ENCODE peak calls at places on chromosomes 6 and 20, in six cellular contexts. One of them, this sample, is unnamed.

GRCh38 chr20:19860742-19861141 is 102.7 kb downstream of the RIN2 start:
- DNase-seq in transverse colon: no peak
- DNase-seq in HCT116: no peak
- DNase-seq in prostate gland: no peak
- DNase-seq in upper lobe of left lung: no peak
- DNase-seq in stomach: no peak
- DNase-seq in this sample: no peak

GRCh38 chr20:50039706-50040431 is 57.1 kb downstream of the SNAI1 start:
- DNase-seq in transverse colon: no peak
- DNase-seq in HCT116: no peak
- DNase-seq in prostate gland: no peak
- DNase-seq in upper lobe of left lung: no peak
- DNase-seq in stomach: no peak
- DNase-seq in this sample: no peak

GRCh38 chr6:112802154-112802553 is 455.0 kb downstream of the RFPL4B start:
- DNase-seq in transverse colon: no peak
- DNase-seq in HCT116: no peak
- DNase-seq in prostate gland: no peak
- DNase-seq in upper lobe of left lung: no peak
- DNase-seq in stomach: no peak
- DNase-seq in this sample: no peak

GRCh38 chr6:8556370-8557018 is 121.1 kb upstream of the SLC35B3 start:
- DNase-seq in transverse colon: no peak
- DNase-seq in HCT116: peak; percentile 16
- DNase-seq in prostate gland: no peak
- DNase-seq in upper lobe of left lung: no peak
- DNase-seq in stomach: no peak
- DNase-seq in this sample: no peak

GRCh38 chr6:168686339-168686738 is 245.4 kb downstream of the SMOC2 start:
- DNase-seq in transverse colon: no peak
- DNase-seq in HCT116: no peak
- DNase-seq in prostate gland: no peak
- DNase-seq in upper lobe of left lung: no peak
- DNase-seq in stomach: no peak
- DNase-seq in this sample: no peak

GRCh38 chr6:149081281-149081680 is 236.2 kb upstream of the TAB2 start:
- DNase-seq in transverse colon: no peak
- DNase-seq in HCT116: no peak
- DNase-seq in prostate gland: no peak
- DNase-seq in upper lobe of left lung: no peak
- DNase-seq in stomach: no peak
- DNase-seq in this sample: no peak

GRCh38 chr6:156782691-156783320 is 5.6 kb downstream of the ARID1B start:
- DNase-seq in transverse colon: no peak
- DNase-seq in HCT116: no peak
- DNase-seq in prostate gland: no peak
- DNase-seq in upper lobe of left lung: no peak
- DNase-seq in stomach: no peak
- DNase-seq in this sample: no peak

GRCh38 chr6:15496345-15497131 is 166.3 kb downstream of the DTNBP1 start:
- DNase-seq in transverse colon: peak; percentile 6
- DNase-seq in HCT116: no peak
- DNase-seq in prostate gland: no peak
- DNase-seq in upper lobe of left lung: peak; percentile 73
- DNase-seq in stomach: no peak
- DNase-seq in this sample: no peak

GRCh38 chr6:41626917-41627316 is 11.4 kb upstream of the MDFI start:
- DNase-seq in transverse colon: no peak
- DNase-seq in HCT116: no peak
- DNase-seq in prostate gland: no peak
- DNase-seq in upper lobe of left lung: no peak
- DNase-seq in stomach: no peak
- DNase-seq in this sample: no peak

GRCh38 chr20:43043887-43044286 is 145.8 kb downstream of the PTPRT start:
- DNase-seq in transverse colon: no peak
- DNase-seq in HCT116: no peak
- DNase-seq in prostate gland: no peak
- DNase-seq in upper lobe of left lung: no peak
- DNase-seq in stomach: no peak
- DNase-seq in this sample: no peak

GRCh38 chr6:33082702-33083101 is 6.9 kb downstream of the HLA-DPB1 start:
- DNase-seq in transverse colon: peak; percentile 35
- DNase-seq in HCT116: peak; percentile 24
- DNase-seq in prostate gland: no peak
- DNase-seq in upper lobe of left lung: no peak
- DNase-seq in stomach: peak; percentile 62
- DNase-seq in this sample: no peak

GRCh38 chr20:53488779-53489272 is 104.8 kb downstream of the ZNF217 start:
- DNase-seq in transverse colon: no peak
- DNase-seq in HCT116: no peak
- DNase-seq in prostate gland: no peak
- DNase-seq in upper lobe of left lung: no peak
- DNase-seq in stomach: no peak
- DNase-seq in this sample: no peak

GRCh38 chr6:81792826-81793225 is 40.3 kb upstream of the TENT5A start:
- DNase-seq in transverse colon: no peak
- DNase-seq in HCT116: no peak
- DNase-seq in prostate gland: no peak
- DNase-seq in upper lobe of left lung: no peak
- DNase-seq in stomach: no peak
- DNase-seq in this sample: no peak

GRCh38 chr6:34316442-34317171 is 67.8 kb upstream of the SMIM29 start:
- DNase-seq in transverse colon: no peak
- DNase-seq in HCT116: no peak
- DNase-seq in prostate gland: no peak
- DNase-seq in upper lobe of left lung: no peak
- DNase-seq in stomach: no peak
- DNase-seq in this sample: no peak

GRCh38 chr6:71349395-71349794 is 60.8 kb downstream of the OGFRL1 start:
- DNase-seq in transverse colon: no peak
- DNase-seq in HCT116: peak; percentile 16
- DNase-seq in prostate gland: no peak
- DNase-seq in upper lobe of left lung: no peak
- DNase-seq in stomach: no peak
- DNase-seq in this sample: no peak

GRCh38 chr6:163356324-163356723 is 58.2 kb upstream of the QKI start:
- DNase-seq in transverse colon: no peak
- DNase-seq in HCT116: no peak
- DNase-seq in prostate gland: no peak
- DNase-seq in upper lobe of left lung: peak; percentile 77
- DNase-seq in stomach: no peak
- DNase-seq in this sample: no peak

GRCh38 chr20:64055893-64056638 is 6.6 kb upstream of the SOX18 start:
- DNase-seq in transverse colon: no peak
- DNase-seq in HCT116: no peak
- DNase-seq in prostate gland: no peak
- DNase-seq in upper lobe of left lung: no peak
- DNase-seq in stomach: no peak
- DNase-seq in this sample: no peak

GRCh38 chr20:64055396-64055892 is 6.0 kb upstream of the SOX18 start:
- DNase-seq in transverse colon: no peak
- DNase-seq in HCT116: no peak
- DNase-seq in prostate gland: no peak
- DNase-seq in upper lobe of left lung: no peak
- DNase-seq in stomach: no peak
- DNase-seq in this sample: no peak

GRCh38 chr20:64052987-64053840 is 3.8 kb upstream of the SOX18 start:
- DNase-seq in transverse colon: no peak
- DNase-seq in HCT116: no peak
- DNase-seq in prostate gland: no peak
- DNase-seq in upper lobe of left lung: no peak
- DNase-seq in stomach: no peak
- DNase-seq in this sample: no peak

GRCh38 chr20:64052326-64052722 is 2.9 kb upstream of the SOX18 start:
- DNase-seq in transverse colon: no peak
- DNase-seq in HCT116: no peak
- DNase-seq in prostate gland: no peak
- DNase-seq in upper lobe of left lung: peak; percentile 67
- DNase-seq in stomach: no peak
- DNase-seq in this sample: no peak

DNA sequence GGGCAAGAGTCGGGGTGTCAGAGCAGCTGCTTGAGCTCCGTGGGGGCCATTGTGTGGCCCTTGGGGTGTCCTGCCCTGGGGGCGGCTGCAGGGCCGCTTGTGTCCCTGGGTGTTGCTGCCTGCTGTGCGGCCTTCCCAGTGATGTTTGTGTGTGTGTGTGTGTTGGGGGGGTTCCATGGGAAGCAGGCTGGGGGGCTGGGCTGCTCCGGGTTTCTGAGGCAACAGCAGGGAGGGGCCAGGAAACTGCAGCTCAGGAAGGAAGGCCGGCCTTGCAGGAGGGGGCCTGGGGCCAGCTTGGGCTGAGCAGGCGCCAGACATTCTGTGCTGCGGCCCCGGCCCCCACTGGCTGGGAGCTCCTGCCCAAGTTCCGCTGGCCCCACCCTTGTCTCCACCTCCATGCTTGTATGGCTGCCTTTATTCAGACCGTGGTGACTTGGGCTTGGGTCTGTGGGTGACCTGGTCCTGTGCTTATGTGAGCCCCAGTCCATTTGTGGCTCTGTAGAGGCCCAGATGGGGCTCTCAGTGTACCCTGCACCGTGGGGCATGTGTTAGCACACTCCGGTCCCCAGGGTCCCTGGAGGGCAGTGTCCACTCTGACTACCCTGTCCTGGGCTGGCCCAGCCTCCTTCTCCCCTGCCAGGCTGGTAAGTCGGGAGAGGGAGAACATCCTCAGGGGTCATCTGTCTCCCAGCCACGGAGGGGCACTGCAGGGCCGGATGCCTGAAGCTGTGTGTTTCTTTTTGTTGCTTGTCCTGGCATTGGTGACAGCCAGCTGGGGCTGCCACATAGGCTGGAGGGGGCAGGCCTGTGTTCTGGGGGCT is 4.6 kb upstream of the SOX18 start:
- DNase-seq in transverse colon: no peak
- DNase-seq in HCT116: peak; percentile 29
- DNase-seq in prostate gland: no peak
- DNase-seq in upper lobe of left lung: no peak
- DNase-seq in stomach: no peak
- DNase-seq in this sample: no peak
- TF ChIP-seq POLR2AphosphoS5 in transverse colon: no peak
- TF ChIP-seq POLR2AphosphoS5 in HCT116: no peak
- TF ChIP-seq POLR2AphosphoS5 in prostate gland: no peak
- TF ChIP-seq POLR2AphosphoS5 in upper lobe of left lung: peak; percentile 44
- TF ChIP-seq POLR2AphosphoS5 in stomach: no peak
- TF ChIP-seq POLR2AphosphoS5 in this sample: no peak

GRCh38 chr20:10916312-10916711 is 242.5 kb upstream of the JAG1 start:
- DNase-seq in transverse colon: no peak
- DNase-seq in HCT116: no peak
- DNase-seq in prostate gland: no peak
- DNase-seq in upper lobe of left lung: no peak
- DNase-seq in stomach: no peak
- DNase-seq in this sample: no peak

GRCh38 chr20:10909803-10910202 is 236.0 kb upstream of the JAG1 start:
- DNase-seq in transverse colon: no peak
- DNase-seq in HCT116: no peak
- DNase-seq in prostate gland: no peak
- DNase-seq in upper lobe of left lung: no peak
- DNase-seq in stomach: no peak
- DNase-seq in this sample: no peak

GRCh38 chr20:10915815-10916214 is 242.0 kb upstream of the JAG1 start:
- DNase-seq in transverse colon: no peak
- DNase-seq in HCT116: no peak
- DNase-seq in prostate gland: no peak
- DNase-seq in upper lobe of left lung: no peak
- DNase-seq in stomach: no peak
- DNase-seq in this sample: no peak

GRCh38 chr20:10906830-10907229 is 233.0 kb upstream of the JAG1 start:
- DNase-seq in transverse colon: no peak
- DNase-seq in HCT116: no peak
- DNase-seq in prostate gland: no peak
- DNase-seq in upper lobe of left lung: no peak
- DNase-seq in stomach: no peak
- DNase-seq in this sample: no peak

GRCh38 chr20:10910535-10911239 is 236.9 kb upstream of the JAG1 start:
- DNase-seq in transverse colon: no peak
- DNase-seq in HCT116: no peak
- DNase-seq in prostate gland: no peak
- DNase-seq in upper lobe of left lung: no peak
- DNase-seq in stomach: no peak
- DNase-seq in this sample: no peak
- TF ChIP-seq POLR2A in transverse colon: no peak
- TF ChIP-seq POLR2A in HCT116: no peak
- TF ChIP-seq POLR2A in prostate gland: no peak
- TF ChIP-seq POLR2A in upper lobe of left lung: no peak
- TF ChIP-seq POLR2A in stomach: no peak
- TF ChIP-seq POLR2A in this sample: no peak

DNA sequence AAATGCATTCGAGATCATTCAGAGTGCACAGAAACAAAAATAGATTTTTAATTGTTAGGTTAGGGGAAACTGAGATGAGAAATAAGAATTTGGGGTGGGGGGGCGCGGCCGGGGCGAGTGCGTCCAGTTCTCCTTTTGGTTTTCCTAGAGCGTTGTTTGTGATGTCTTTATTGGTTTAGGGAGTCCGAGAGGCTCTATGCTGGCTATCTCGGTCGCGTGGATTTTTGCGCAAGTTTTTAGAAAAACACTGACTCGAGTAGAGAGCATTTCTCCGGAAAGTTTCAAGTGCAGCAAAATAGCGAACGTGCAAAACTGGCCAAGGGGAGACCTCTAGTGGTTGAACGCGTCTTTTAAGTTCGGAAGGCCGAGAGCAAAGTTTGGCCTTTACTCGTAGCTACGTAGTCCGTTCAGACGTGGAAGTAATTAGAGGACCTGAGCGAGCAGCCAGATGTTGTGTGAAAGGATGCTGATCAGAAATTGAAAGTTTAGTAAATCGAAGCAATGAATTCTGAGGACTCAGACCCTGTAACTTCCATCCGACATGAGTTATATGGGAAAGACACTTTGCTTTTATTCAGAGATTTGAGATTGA is 2.6 kb downstream of the L3MBTL3 start:
- DNase-seq in transverse colon: peak; percentile 87
- DNase-seq in HCT116: peak; percentile 85
- DNase-seq in prostate gland: peak; percentile 84
- DNase-seq in upper lobe of left lung: peak; percentile 77
- DNase-seq in stomach: peak; percentile 79
- DNase-seq in this sample: peak; percentile 33
- TF ChIP-seq POLR2AphosphoS5 in transverse colon: peak; percentile 11
- TF ChIP-seq POLR2AphosphoS5 in HCT116: no peak
- TF ChIP-seq POLR2AphosphoS5 in prostate gland: peak; percentile 62
- TF ChIP-seq POLR2AphosphoS5 in upper lobe of left lung: no peak
- TF ChIP-seq POLR2AphosphoS5 in stomach: peak; percentile 45
- TF ChIP-seq POLR2AphosphoS5 in this sample: no peak

DNA sequence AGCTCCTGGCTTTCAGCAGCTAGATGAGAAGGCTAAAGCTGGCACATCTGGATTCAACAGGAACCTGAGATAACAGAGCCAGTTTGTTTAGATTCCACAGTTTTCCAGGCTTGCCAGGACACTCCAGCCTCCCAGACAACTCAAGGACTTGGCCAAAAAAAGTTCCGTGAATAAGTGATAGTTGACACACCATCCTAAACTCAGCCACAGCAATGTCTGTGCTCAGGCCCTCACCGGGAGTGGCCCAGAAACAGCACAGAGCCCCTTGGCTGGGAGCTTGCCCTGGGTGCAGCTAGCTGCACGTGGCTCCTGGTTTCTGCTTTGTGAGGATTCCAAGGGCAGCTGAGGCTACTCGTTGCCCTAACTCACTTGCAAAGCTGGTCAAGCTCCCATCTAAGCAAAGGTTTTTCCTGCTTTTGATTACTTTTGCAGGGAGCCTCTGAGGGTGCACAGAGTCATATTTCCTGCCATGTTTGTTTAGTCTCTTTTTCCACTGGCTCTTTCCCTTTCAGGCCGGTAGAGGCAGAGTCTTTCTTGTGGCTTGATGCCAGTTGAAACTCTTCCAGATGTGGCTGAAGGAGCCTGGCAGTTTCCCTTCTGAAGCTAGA is 118.3 kb upstream of the ECI2 start:
- DNase-seq in transverse colon: no peak
- DNase-seq in HCT116: peak; percentile 10
- DNase-seq in prostate gland: peak; percentile 28
- DNase-seq in upper lobe of left lung: no peak
- DNase-seq in stomach: peak; percentile 32
- DNase-seq in this sample: no peak
- TF ChIP-seq POLR2A in transverse colon: no peak
- TF ChIP-seq POLR2A in HCT116: no peak
- TF ChIP-seq POLR2A in prostate gland: no peak
- TF ChIP-seq POLR2A in upper lobe of left lung: no peak
- TF ChIP-seq POLR2A in stomach: no peak
- TF ChIP-seq POLR2A in this sample: no peak

This sample was measured in GM12891.